ENCODE peak calls at places on chromosomes 11 and 22, in nine cellular contexts. O is activated T-cell treated with anti-CD3 and anti-CD28 coated beads for 4 hours; N is tibial artery; J is RPMI8226; R is left lung; U is AG04450; E is NCI-H1092 treated with DMSO at 0.1 percent for 48 hours; P is stimulated activated CD4-positive, alpha-beta T cell treated with anti-CD3 and anti-CD28 coated beads, Interleukin-2, amount 100 ng/mL, for 24 hours; S is activated naive CD8-positive, alpha-beta T cell treated with anti-CD3 and anti-CD28 coated beads, Interleukin-2, amount 50 U/mL, for 24 hours. B is an unnamed sample.

GRCh38 chr11:100730266-100730665 is 43.2 kb downstream of the ARHGAP42 start:
- DNase-seq in N (no peak), P (no peak), E (no peak), J (peak), O (no peak), R (no peak), S (no peak), U (no peak), B (no peak)

GRCh38 chr11:107999759-108000455 is 8.8 kb upstream of the CUL5 start:
- DNase-seq in R (no peak), S (peak), O (no peak), J (peak), P (peak), E (peak), N (no peak), U (no peak), B (no peak)

GRCh38 chr11:93521086-93521485 is 22.1 kb downstream of the SMCO4 start:
- DNase-seq in J (no peak), P (no peak), N (no peak), E (peak), S (no peak), R (no peak), U (no peak), O (no peak), B (peak)

GRCh38 chr11:36141595-36141994 is 147.6 kb downstream of the COMMD9 start:
- DNase-seq in J (no peak), R (no peak), E (peak), O (no peak), U (no peak), P (no peak), S (no peak), N (no peak), B (no peak)

GRCh38 chr11:1084561-1085439 is 10.1 kb downstream of the MUC2 start:
- DNase-seq in N (no peak), J (no peak), R (peak), O (no peak), U (no peak), P (no peak), E (no peak), S (no peak), B (no peak)

GRCh38 chr11:103585401-103585800 is 451.0 kb upstream of the DDI1 start:
- DNase-seq in P (no peak), O (no peak), J (no peak), R (no peak), U (no peak), S (no peak), E (no peak), N (no peak), B (no peak)

GRCh38 chr22:49481651-49482399 is 345.8 kb downstream of the BRD1 start:
- DNase-seq in R (no peak), E (no peak), U (no peak), P (no peak), O (no peak), N (no peak), J (no peak), S (no peak), B (no peak)

GRCh38 chr11:297666-298405 is 1.5 kb downstream of the IFITM5 start:
- DNase-seq in U (no peak), R (peak), E (no peak), S (peak), O (no peak), P (peak), J (no peak), N (peak), B (no peak)

GRCh38 chr22:10961043-10961860 is 4566.7 kb upstream of the OR11H1 start:
- DNase-seq in E (no peak), U (no peak), J (peak), N (no peak), P (no peak), O (no peak), R (no peak), S (no peak), B (no peak)

GRCh38 chr22:26848244-26848920 is 191.0 kb downstream of the MIAT start:
- DNase-seq in R (no peak), N (no peak), U (no peak), S (no peak), P (no peak), J (no peak), O (no peak), E (no peak), B (no peak)

GRCh38 chr11:118079507-118079906 is 2.6 kb downstream of the TMPRSS4 start:
- DNase-seq in U (no peak), P (no peak), O (no peak), N (no peak), E (no peak), S (no peak), J (no peak), R (no peak), B (no peak)

GRCh38 chr22:30868663-30869385 is 99.8 kb downstream of the MORC2 start:
- DNase-seq in J (no peak), P (no peak), S (no peak), E (peak), U (no peak), N (peak), O (no peak), R (peak), B (no peak)

GRCh38 chr22:18079706-18080230 is 2.0 kb downstream of the PEX26 start:
- DNase-seq in O (no peak), P (no peak), E (no peak), R (no peak), S (no peak), J (no peak), U (no peak), N (no peak), B (no peak)

GRCh38 chr22:37381489-37381888 is 45.8 kb downstream of the ELFN2 start:
- DNase-seq in P (no peak), N (no peak), E (no peak), S (no peak), R (no peak), U (no peak), O (no peak), J (no peak), B (no peak)